ENCODE peak calls at places on chromosomes 16 and 17, in six cellular contexts. D is KBM-7; W is pulmonary artery endothelial cell; F is activated T-helper 9 cell treated with anti-CD3 and anti-CD28 coated beads, Interleukin-2, amount 50 U/mL, for 16 hours; R is A549; M is HuH-7.5. H is an unnamed sample.

GRCh38 chr17:7528842-7529241 is 20.0 kb upstream of the TNFSF12 start:
- DNase-seq in M (no peak), W (no peak), F (no peak), R (no peak), D (no peak), H (no peak)

GRCh38 chr17:75847595-75848522 is 3.7 kb upstream of the UNC13D start:
- DNase-seq in F (no peak), M (no peak), R (no peak), W (no peak), D (no peak), H (no peak)

GRCh38 chr16:10266809-10267208 is 84.6 kb upstream of the GRIN2A start:
- DNase-seq in M (no peak), W (no peak), R (no peak), D (no peak), F (no peak), H (peak)

GRCh38 chr17:57746221-57746620 is 1.1 kb upstream of the CCDC182 start:
- DNase-seq in F (no peak), D (no peak), M (no peak), R (no peak), W (no peak), H (no peak)

GRCh38 chr16:49932943-49933342 is 77.0 kb upstream of the ZNF423 start:
- DNase-seq in F (no peak), M (no peak), D (no peak), W (no peak), R (no peak), H (no peak)

GRCh38 chr16:18796377-18796776 is 5.0 kb downstream of the ARL6IP1 start:
- DNase-seq in W (no peak), M (no peak), R (no peak), D (no peak), F (no peak), H (no peak)

GRCh38 chr17:56680676-56681075 is 87.2 kb downstream of the NOG start:
- DNase-seq in F (no peak), R (no peak), W (no peak), M (no peak), D (no peak), H (no peak)

GRCh38 chr16:73389075-73389474 is 341.1 kb upstream of the ZFHX3 start:
- DNase-seq in D (no peak), R (no peak), W (no peak), F (no peak), M (no peak), H (no peak)

GRCh38 chr17:57549468-57549867 is 195.6 kb downstream of the CCDC182 start:
- DNase-seq in W (no peak), D (no peak), R (no peak), M (no peak), F (no peak), H (no peak)

GRCh38 chr17:8444506-8444905 is 8.8 kb downstream of the NDEL1 start:
- DNase-seq in M (no peak), F (no peak), R (no peak), W (no peak), D (no peak), H (no peak)

GRCh38 chr16:81640681-81641070 is 138.4 kb upstream of the PLCG2 start:
- DNase-seq in F (no peak), M (no peak), R (no peak), W (no peak), D (no peak), H (no peak)

GRCh38 chr16:50521246-50521900 is 26.8 kb upstream of the NKD1 start:
- DNase-seq in F (no peak), W (no peak), R (no peak), D (no peak), M (no peak), H (no peak)

GRCh38 chr16:88934066-88934667 is 42.8 kb downstream of the CBFA2T3 start:
- DNase-seq in R (no peak), D (no peak), M (no peak), W (no peak), F (no peak), H (no peak)

GRCh38 chr16:11800385-11800718 is 3.3 kb upstream of the ZC3H7A start:
- DNase-seq in W (no peak), F (no peak), D (peak), M (no peak), R (no peak), H (no peak)

GRCh38 chr16:79283578-79283977 is 317.0 kb downstream of the MAF start:
- DNase-seq in F (peak), R (no peak), W (no peak), D (no peak), M (no peak), H (no peak)

GRCh38 chr17:61451538-61452300 is 503 bp upstream of the TBX4 start:
- DNase-seq in W (no peak), F (no peak), D (no peak), M (no peak), R (no peak), H (peak)

GRCh38 chr16:11233727-11234376 is 22.2 kb downstream of the SOCS1 start:
- DNase-seq in R (no peak), F (peak), W (no peak), M (no peak), D (peak), H (peak)

GRCh38 chr16:11498683-11499082 is 88.0 kb downstream of the LITAF start:
- DNase-seq in M (no peak), F (no peak), W (no peak), R (no peak), D (peak), H (no peak)

GRCh38 chr17:21125862-21126261 is 902 bp upstream of the DHRS7B start:
- DNase-seq in R (no peak), D (peak), M (no peak), W (no peak), F (peak), H (no peak)

GRCh38 chr16:8762254-8762653 is 35.2 kb downstream of the TMEM186 start:
- DNase-seq in D (no peak), F (no peak), M (no peak), R (no peak), W (no peak), H (no peak)

GRCh38 chr17:18362509-18363020 is 785 bp downstream of the SHMT1 start:
- DNase-seq in M (peak), F (no peak), D (peak), W (no peak), R (peak), H (no peak)

GRCh38 chr16:57235128-57236092 is 9.6 kb upstream of the ARL2BP start:
- DNase-seq in F (no peak), R (no peak), W (no peak), D (peak), M (no peak), H (no peak)

GRCh38 chr17:77957215-77957868 is 1.2 kb upstream of the TNRC6C start:
- DNase-seq in W (no peak), R (peak), M (no peak), D (no peak), F (no peak), H (no peak)

GRCh38 chr17:340074-340473 is 12.5 kb downstream of the RPH3AL start:
- DNase-seq in M (no peak), W (no peak), R (no peak), F (no peak), D (no peak), H (no peak)